ENCODE peak calls at places on chromosome 17, in five cellular contexts. One of them, this sample, is unnamed.

GRCh38 chr17:38444151-38444550 is 15.9 kb downstream of the ARHGAP23 start:
- DNase-seq in SW480: peak
- DNase-seq in bronchial epithelial cell: peak
- DNase-seq in astrocyte of the hippocampus: peak
- DNase-seq in fibroblast of gingiva: peak
- DNase-seq in this sample: peak

GRCh38 chr17:58215685-58216084 is 3.4 kb downstream of the MKS1 start:
- DNase-seq in bronchial epithelial cell: no peak
- DNase-seq in SW480: no peak
- DNase-seq in astrocyte of the hippocampus: no peak
- DNase-seq in fibroblast of gingiva: no peak
- DNase-seq in this sample: no peak

GRCh38 chr17:61284174-61284573 is 115.5 kb upstream of the TBX2 start:
- DNase-seq in astrocyte of the hippocampus: peak
- DNase-seq in fibroblast of gingiva: no peak
- DNase-seq in bronchial epithelial cell: no peak
- DNase-seq in SW480: no peak
- DNase-seq in this sample: no peak

GRCh38 chr17:67779098-67779672 is 46.1 kb upstream of the BPTF start:
- DNase-seq in bronchial epithelial cell: peak
- DNase-seq in astrocyte of the hippocampus: peak
- DNase-seq in fibroblast of gingiva: peak
- DNase-seq in SW480: no peak
- DNase-seq in this sample: no peak

GRCh38 chr17:57585341-57586098 is 159.6 kb downstream of the CCDC182 start:
- DNase-seq in astrocyte of the hippocampus: no peak
- DNase-seq in bronchial epithelial cell: no peak
- DNase-seq in fibroblast of gingiva: no peak
- DNase-seq in SW480: no peak
- DNase-seq in this sample: no peak

GRCh38 chr17:40937384-40937819 is at the start of gene KRT23:
- DNase-seq in astrocyte of the hippocampus: peak
- DNase-seq in SW480: peak
- DNase-seq in bronchial epithelial cell: no peak
- DNase-seq in fibroblast of gingiva: no peak
- DNase-seq in this sample: no peak

GRCh38 chr17:9273334-9274118 is 252.2 kb downstream of the NTN1 start:
- DNase-seq in SW480: no peak
- DNase-seq in astrocyte of the hippocampus: no peak
- DNase-seq in fibroblast of gingiva: peak
- DNase-seq in bronchial epithelial cell: no peak
- DNase-seq in this sample: no peak

GRCh38 chr17:30950669-30951399 is 20.0 kb upstream of the RNF135 start:
- DNase-seq in astrocyte of the hippocampus: peak
- DNase-seq in fibroblast of gingiva: peak
- DNase-seq in SW480: no peak
- DNase-seq in bronchial epithelial cell: peak
- DNase-seq in this sample: no peak

GRCh38 chr17:6666077-6666521 is 14.5 kb downstream of the C17orf100 start:
- DNase-seq in fibroblast of gingiva: peak
- DNase-seq in SW480: peak
- DNase-seq in astrocyte of the hippocampus: peak
- DNase-seq in bronchial epithelial cell: peak
- DNase-seq in this sample: peak

GRCh38 chr17:75942473-75942872 is 1.6 kb upstream of the FBF1 start:
- DNase-seq in bronchial epithelial cell: no peak
- DNase-seq in SW480: no peak
- DNase-seq in fibroblast of gingiva: no peak
- DNase-seq in astrocyte of the hippocampus: no peak
- DNase-seq in this sample: no peak

This sample was measured in stimulated activated naive B cell treated with anti-CD40 and anti-IgM and Interleukin-4, amounts not matched to agents 10 μg/mL and 1 μg/mL and 100 μg/mL, for 72 hours.